ENCODE peak calls at places on chromosomes 13 and 19, in four cellular contexts. S is H1, Q is HepG2, Y is GM12878. L is an unnamed sample.
A peak's percentile ranks its signal among the peaks of the same experiment; 100 is the strongest.

GRCh38 chr19:45253396-45254027 is 2.4 kb downstream of the MARK4 start:
- DNase-seq in S (no peak), Y (no peak), Q (no peak), L (no peak)

GRCh38 chr13:36891752-36892151 is 28.3 kb downstream of the SMAD9 start:
- DNase-seq in Q (no peak), Y (no peak), S (no peak), L (no peak)

GRCh38 chr13:28744656-28745055 is 25.9 kb upstream of the SLC46A3 start:
- DNase-seq in Y (no peak), S (no peak), Q (no peak), L (no peak)

GRCh38 chr13:35690546-35690945 is 214.1 kb upstream of the MAB21L1 start:
- DNase-seq in Q (no peak), S (no peak), Y (no peak), L (no peak)

GRCh38 chr19:50292216-50292827 is 36.9 kb downstream of the KCNC3 start:
- DNase-seq in Q (no peak), Y (no peak), S (no peak), L (no peak)

GRCh38 chr13:106570354-106570822 is 2.5 kb upstream of the ARGLU1 start:
- DNase-seq in Q (no peak), S (peak; percentile 73), Y (no peak), L (no peak)

GRCh38 chr19:4023600-4024398 is 16.3 kb downstream of the PIAS4 start:
- DNase-seq in Q (no peak), Y (no peak), S (no peak), L (no peak)

GRCh38 chr19:54893406-54893805 is 12.5 kb upstream of the NCR1 start:
- DNase-seq in Y (no peak), S (peak; percentile 59), Q (no peak), L (peak; percentile 16)

GRCh38 chr13:110108348-110109139 is 198.4 kb downstream of the COL4A1 start:
- DNase-seq in S (peak; percentile 50), Y (no peak), Q (peak; percentile 51), L (peak; percentile 78)

GRCh38 chr19:14544977-14545715 is 15.8 kb downstream of the TECR start:
- DNase-seq in Y (no peak), Q (no peak), S (no peak), L (no peak)

GRCh38 chr13:24361852-24362366 is 52.5 kb downstream of the C1QTNF9 start:
- DNase-seq in Y (no peak), Q (no peak), S (no peak), L (no peak)

GRCh38 chr13:110319774-110320509 is 12.9 kb downstream of the COL4A2 start:
- DNase-seq in Q (no peak), S (no peak), Y (no peak), L (no peak)

GRCh38 chr13:109101550-109102144 is 472.2 kb downstream of the MYO16 start:
- DNase-seq in Y (no peak), S (no peak), Q (no peak), L (no peak)

GRCh38 chr19:531753-532571 is at the start of gene CDC34:
- DNase-seq in Y (no peak), Q (no peak), S (no peak), L (no peak)

GRCh38 chr13:111620586-111620985 is 300.1 kb downstream of the TEX29 start:
- DNase-seq in S (no peak), Y (no peak), Q (no peak), L (no peak)

GRCh38 chr13:108728370-108728769 is 99.0 kb downstream of the MYO16 start:
- DNase-seq in Y (no peak), S (peak; percentile 67), Q (peak; percentile 33), L (peak; percentile 46)

GRCh38 chr13:36163809-36164308 is 32.7 kb upstream of the DCLK1 start:
- DNase-seq in Q (no peak), Y (no peak), S (no peak), L (no peak)

GRCh38 chr19:50519006-50519575 is 5.4 kb upstream of the ASPDH start:
- DNase-seq in S (no peak), Y (no peak), Q (no peak), L (no peak)

GRCh38 chr19:11323601-11324078 is 15.8 kb downstream of the RAB3D start:
- DNase-seq in Y (no peak), Q (no peak), S (no peak), L (no peak)
- H3K9ac ChIP-seq in Y (no peak overlapping the region), Q (no peak overlapping the region), S (no peak overlapping the region), L (peak overlapping the region; percentile 71)

GRCh38 chr19:47432091-47432490 is 12.8 kb upstream of the MEIS3 start:
- DNase-seq in Y (no peak), S (no peak), Q (no peak), L (no peak)
- TF ChIP-seq SUZ12 in Y (no peak), S (no peak), Q (no peak), L (no peak)

GRCh38 chr19:2617393-2618165 is 84.9 kb downstream of the GNG7 start:
- DNase-seq in S (no peak), Y (no peak), Q (no peak), L (no peak)

GRCh38 chr19:2615782-2616181 is 86.7 kb downstream of the GNG7 start:
- DNase-seq in S (no peak), Q (no peak), Y (no peak), L (no peak)

GRCh38 chr19:2618611-2619010 is 83.9 kb downstream of the GNG7 start:
- DNase-seq in Y (no peak), Q (no peak), S (no peak), L (no peak)

GRCh38 chr19:2619076-2619475 is 83.4 kb downstream of the GNG7 start:
- DNase-seq in Q (no peak), Y (no peak), S (no peak), L (no peak)

GRCh38 chr19:2616741-2617392 is 85.6 kb downstream of the GNG7 start:
- DNase-seq in Y (no peak), S (no peak), Q (peak; percentile 35), L (no peak)
- H3K9ac ChIP-seq in Y (peak overlapping the region; percentile 25), S (no peak overlapping the region), Q (no peak overlapping the region), L (no peak overlapping the region)

DNA sequence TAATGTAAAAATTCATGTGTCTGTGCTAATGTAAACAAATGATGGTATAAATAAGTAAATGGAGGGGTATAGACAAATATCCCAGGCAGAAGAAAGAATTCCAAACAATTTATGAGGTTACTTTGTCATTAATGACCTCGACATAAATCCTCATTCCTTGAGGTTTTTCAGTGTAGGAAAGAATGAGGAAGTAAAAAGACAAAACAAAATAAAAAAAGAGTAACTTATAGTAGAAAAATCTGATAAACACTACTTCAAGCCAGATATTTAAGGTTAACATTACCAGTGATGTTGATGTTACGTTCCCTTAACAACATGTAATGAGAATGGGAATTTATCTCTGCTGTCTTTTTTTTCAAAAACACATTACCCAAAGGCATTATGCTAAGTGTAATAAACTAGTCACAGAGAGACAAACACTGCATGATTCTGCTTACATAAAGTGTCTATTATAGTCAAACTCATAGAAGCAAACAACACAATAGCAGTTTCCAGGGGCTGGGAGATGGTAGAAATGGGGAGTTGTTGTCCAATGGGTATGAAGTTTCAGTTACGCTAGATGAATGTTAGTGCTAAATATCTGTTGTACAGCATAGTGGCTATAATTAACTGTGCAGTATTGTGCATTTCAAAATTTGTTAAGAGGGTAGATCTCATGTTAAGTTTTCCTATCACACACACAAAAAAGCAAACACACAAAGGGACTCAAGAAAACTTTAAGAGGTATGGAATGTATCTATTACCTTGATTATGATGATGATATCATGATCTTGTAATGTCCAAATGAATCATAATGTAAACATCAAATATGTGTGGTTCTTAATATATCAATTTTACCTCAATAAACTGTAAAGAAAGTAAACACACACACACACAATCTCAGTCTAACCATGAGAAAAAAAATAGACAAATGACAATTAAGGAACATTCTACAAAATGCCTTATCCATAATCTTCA is 934.9 kb downstream of the SLITRK1 start:
- DNase-seq in S (no peak), Y (no peak), Q (no peak), L (no peak)
- TF ChIP-seq SUZ12 in S (no peak), Y (no peak), Q (no peak), L (no peak)

DNA sequence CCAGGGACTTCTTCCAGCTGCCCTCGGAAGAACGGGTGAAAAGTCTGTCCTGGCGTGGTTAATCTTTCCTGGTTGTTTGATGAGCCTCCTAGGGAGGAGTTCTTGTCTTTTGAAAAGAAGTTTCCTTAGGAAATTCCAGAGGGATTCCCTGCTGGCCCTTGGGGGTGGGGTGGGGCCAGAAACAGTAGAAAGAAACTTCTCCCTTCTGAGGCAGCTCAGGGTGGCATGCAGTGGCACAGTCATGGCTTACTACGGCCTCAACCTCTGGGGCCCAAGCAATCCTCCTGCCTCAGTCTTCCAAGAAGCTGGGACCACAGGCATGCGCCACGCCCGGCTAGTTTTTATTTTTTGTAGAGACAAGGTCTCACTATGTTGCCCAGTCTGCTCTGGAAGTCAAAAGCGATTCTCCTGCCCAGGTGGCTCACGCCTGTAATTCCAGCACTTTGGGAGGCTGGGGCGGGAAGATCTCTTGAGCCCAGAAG is 1.5 kb downstream of the ZNF101 start:
- DNase-seq in Y (no peak), S (peak; percentile 34), Q (no peak), L (peak; percentile 48)
- H3K9ac ChIP-seq in Y (peak overlapping the region; percentile 99), S (peak overlapping the region; percentile 74), Q (peak overlapping the region; percentile 85), L (peak overlapping the region; percentile 57)

L was measured in NT2/D1.